ENCODE peak calls at places on chromosome 10, in four cellular contexts. One of them, this sample, is unnamed.

GRCh38 chr10:62727935-62728334 is 76.6 kb upstream of the ADO start:
- DNase-seq in HepG2: no peak
- DNase-seq in GM12878: no peak
- DNase-seq in K562: no peak
- DNase-seq in this sample: no peak

GRCh38 chr10:54496852-54497251 is 304.2 kb downstream of the PCDH15 start:
- DNase-seq in K562: no peak
- DNase-seq in GM12878: no peak
- DNase-seq in HepG2: no peak
- DNase-seq in this sample: no peak

GRCh38 chr10:61901829-61902447 is 439 bp downstream of the ARID5B start:
- DNase-seq in GM12878: no peak
- DNase-seq in HepG2: no peak
- DNase-seq in K562: peak
- DNase-seq in this sample: peak

GRCh38 chr10:62424026-62424425 is 49.9 kb downstream of the ZNF365 start:
- DNase-seq in GM12878: no peak
- DNase-seq in K562: no peak
- DNase-seq in HepG2: no peak
- DNase-seq in this sample: no peak

GRCh38 chr10:110203500-110204455 is 3.6 kb upstream of the MXI1 start:
- DNase-seq in K562: no peak
- DNase-seq in GM12878: no peak
- DNase-seq in HepG2: no peak
- DNase-seq in this sample: no peak

GRCh38 chr10:5800782-5801181 is 12.5 kb downstream of the GDI2 start:
- DNase-seq in K562: no peak
- DNase-seq in GM12878: no peak
- DNase-seq in HepG2: no peak
- DNase-seq in this sample: no peak

GRCh38 chr10:27995311-27995710 is 3.6 kb downstream of the ODAD2 start:
- DNase-seq in GM12878: no peak
- DNase-seq in HepG2: no peak
- DNase-seq in K562: no peak
- DNase-seq in this sample: no peak

GRCh38 chr10:88424881-88425280 is 158.2 kb downstream of the RNLS start:
- DNase-seq in GM12878: no peak
- DNase-seq in HepG2: no peak
- DNase-seq in K562: no peak
- DNase-seq in this sample: no peak

GRCh38 chr10:51892965-51893658 is 193.7 kb upstream of the CSTF2T start:
- DNase-seq in GM12878: no peak
- DNase-seq in K562: no peak
- DNase-seq in HepG2: peak
- DNase-seq in this sample: peak

GRCh38 chr10:121322046-121322445 is 276.2 kb downstream of the FGFR2 start:
- DNase-seq in GM12878: no peak
- DNase-seq in HepG2: no peak
- DNase-seq in K562: no peak
- DNase-seq in this sample: no peak

GRCh38 chr10:101123085-101123814 is 7.8 kb upstream of the TLX1 start:
- DNase-seq in HepG2: no peak
- DNase-seq in GM12878: no peak
- DNase-seq in K562: no peak
- DNase-seq in this sample: no peak

GRCh38 chr10:49187044-49187484 is 1.1 kb downstream of the TMEM273 start:
- DNase-seq in GM12878: no peak
- DNase-seq in K562: no peak
- DNase-seq in HepG2: no peak
- DNase-seq in this sample: no peak

GRCh38 chr10:114413398-114413797 is 9.1 kb upstream of the AFAP1L2 start:
- DNase-seq in HepG2: no peak
- DNase-seq in K562: no peak
- DNase-seq in GM12878: no peak
- DNase-seq in this sample: peak

GRCh38 chr10:79159141-79159619 is 90.4 kb downstream of the ZMIZ1 start:
- DNase-seq in GM12878: no peak
- DNase-seq in HepG2: no peak
- DNase-seq in K562: no peak
- DNase-seq in this sample: no peak

GRCh38 chr10:71394926-71395562 is 1.7 kb upstream of the CDH23 start:
- DNase-seq in K562: no peak
- DNase-seq in HepG2: no peak
- DNase-seq in GM12878: no peak
- DNase-seq in this sample: no peak

GRCh38 chr10:130560573-130560972 is 424.4 kb downstream of the GLRX3 start:
- DNase-seq in GM12878: no peak
- DNase-seq in HepG2: no peak
- DNase-seq in K562: no peak
- DNase-seq in this sample: no peak

GRCh38 chr10:62734781-62735463 is 69.6 kb upstream of the ADO start:
- DNase-seq in GM12878: no peak
- DNase-seq in HepG2: no peak
- DNase-seq in K562: no peak
- DNase-seq in this sample: no peak

GRCh38 chr10:86376852-86377796 is 10.5 kb upstream of the GRID1 start:
- DNase-seq in K562: peak
- DNase-seq in GM12878: no peak
- DNase-seq in HepG2: peak
- DNase-seq in this sample: peak

GRCh38 chr10:102410427-102411073 is 8.0 kb downstream of the PSD start:
- DNase-seq in GM12878: no peak
- DNase-seq in HepG2: no peak
- DNase-seq in K562: no peak
- DNase-seq in this sample: no peak

GRCh38 chr10:64115913-64116643 is 594.9 kb downstream of the REEP3 start:
- DNase-seq in GM12878: no peak
- DNase-seq in K562: peak
- DNase-seq in HepG2: no peak
- DNase-seq in this sample: peak

GRCh38 chr10:29669149-29669548 is 34.4 kb upstream of the SVIL start:
- DNase-seq in HepG2: no peak
- DNase-seq in GM12878: no peak
- DNase-seq in K562: no peak
- DNase-seq in this sample: no peak

GRCh38 chr10:1486841-1487240 is 250.5 kb downstream of the ADARB2 start:
- DNase-seq in GM12878: no peak
- DNase-seq in K562: no peak
- DNase-seq in HepG2: no peak
- DNase-seq in this sample: no peak

GRCh38 chr10:95755511-95756004 is 405 bp upstream of the ENTPD1 start:
- DNase-seq in HepG2: peak
- DNase-seq in K562: no peak
- DNase-seq in GM12878: peak
- DNase-seq in this sample: no peak

GRCh38 chr10:109429956-109430760 is 493.2 kb downstream of the XPNPEP1 start:
- DNase-seq in GM12878: no peak
- DNase-seq in K562: no peak
- DNase-seq in HepG2: no peak
- DNase-seq in this sample: no peak

GRCh38 chr10:13349776-13350274 is 1.7 kb upstream of the SEPHS1 start:
- DNase-seq in GM12878: no peak
- DNase-seq in HepG2: no peak
- DNase-seq in K562: peak
- DNase-seq in this sample: no peak
- TF ChIP-seq POLR2A in GM12878: no peak
- TF ChIP-seq POLR2A in HepG2: peak
- TF ChIP-seq POLR2A in K562: no peak
- TF ChIP-seq POLR2A in this sample: no peak

DNA sequence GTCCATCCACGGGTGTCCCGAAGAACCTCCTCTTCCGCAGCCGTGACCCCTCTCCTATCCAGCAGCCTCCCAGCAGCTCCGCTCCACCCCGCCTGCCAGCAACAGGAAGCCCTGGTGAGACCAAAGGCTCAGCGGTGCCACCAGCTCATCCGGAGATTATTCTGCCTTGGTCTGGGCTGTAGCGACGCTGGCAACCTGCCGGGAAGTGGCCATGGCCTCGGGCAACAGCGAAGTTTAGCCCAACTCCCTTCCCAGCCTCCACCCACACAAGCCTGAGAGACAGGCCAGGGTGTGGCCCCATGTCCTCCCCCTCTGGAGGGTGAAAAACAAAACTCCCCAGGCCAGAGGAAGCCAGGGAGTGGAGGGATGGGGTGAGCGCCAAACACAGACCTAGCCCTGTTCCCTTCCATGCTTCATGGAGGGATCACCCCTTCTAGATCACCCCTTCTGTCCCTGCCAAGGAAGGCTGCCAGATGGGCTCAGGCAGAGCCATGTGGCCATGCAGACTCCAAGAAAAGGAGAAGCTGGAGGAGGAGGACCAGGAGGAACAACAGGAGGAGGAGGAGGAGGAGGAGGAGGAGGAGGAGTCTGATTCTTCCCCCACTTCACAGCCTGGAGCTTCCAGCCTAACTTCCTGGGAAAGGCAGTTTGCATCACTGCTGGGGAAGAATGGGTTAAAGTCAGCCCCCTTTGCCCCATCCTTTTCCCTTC is 924 bp downstream of the CALHM2 start:
- DNase-seq in K562: peak
- DNase-seq in HepG2: no peak
- DNase-seq in GM12878: no peak
- DNase-seq in this sample: peak
- TF ChIP-seq ESRRA in K562: no peak
- TF ChIP-seq ESRRA in HepG2: no peak
- TF ChIP-seq ESRRA in GM12878: no peak
- TF ChIP-seq ESRRA in this sample: no peak

DNA sequence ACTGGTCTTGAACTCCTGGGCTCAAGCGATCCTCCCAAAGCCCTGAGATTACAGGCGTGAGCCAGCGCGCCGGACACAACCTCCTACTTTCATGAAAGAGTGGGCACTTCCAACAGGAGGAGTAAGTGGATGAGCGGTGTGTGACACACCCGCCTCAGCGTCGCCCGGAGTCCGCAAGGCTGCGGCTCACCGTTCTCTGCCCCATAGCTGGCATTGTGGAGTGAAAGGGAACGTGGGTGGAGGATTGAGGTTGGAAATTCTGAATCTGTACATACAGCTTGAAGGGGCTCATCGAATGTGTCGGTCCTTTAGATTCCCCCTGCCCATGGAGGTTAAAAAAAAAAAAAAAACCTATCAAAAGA is 534 bp upstream of the PRXL2A start:
- DNase-seq in HepG2: peak
- DNase-seq in K562: no peak
- DNase-seq in GM12878: no peak
- DNase-seq in this sample: peak
- TF ChIP-seq CHD2 in HepG2: no peak
- TF ChIP-seq CHD2 in K562: no peak
- TF ChIP-seq CHD2 in GM12878: no peak
- TF ChIP-seq CHD2 in this sample: no peak

DNA sequence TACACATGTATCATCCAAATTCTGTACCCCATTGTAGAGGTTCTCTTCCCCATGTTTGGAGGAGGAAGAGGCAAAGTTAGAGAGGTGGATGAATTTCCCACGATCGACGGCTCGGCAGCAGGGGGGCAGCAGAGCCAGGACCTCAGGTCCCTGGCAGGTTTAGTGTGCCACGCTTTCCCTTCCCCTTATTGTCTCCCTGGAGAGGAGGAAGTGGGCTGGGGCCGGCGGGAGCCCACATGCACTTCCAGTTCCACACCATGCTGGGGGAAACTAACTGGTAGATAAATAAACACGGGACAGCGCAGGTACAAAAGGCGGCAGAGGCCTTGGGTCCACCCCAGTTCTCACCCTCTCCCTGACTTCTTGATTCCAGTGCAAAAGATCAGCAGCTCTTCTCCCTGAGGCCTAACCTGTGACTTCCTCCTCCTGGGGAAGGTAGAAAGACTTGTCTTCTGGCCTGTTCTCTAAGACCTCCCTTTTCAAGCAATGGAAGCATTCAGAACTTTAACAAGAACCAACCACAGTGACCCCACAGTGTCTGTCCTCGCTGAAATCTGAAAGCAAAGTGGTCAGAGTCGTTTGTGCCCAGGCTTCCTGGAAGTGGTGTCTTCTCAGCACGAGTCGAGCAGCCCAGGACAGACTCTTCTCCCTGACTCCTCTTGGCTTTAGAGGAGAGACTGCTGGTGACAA is 30.5 kb upstream of the SRGN start:
- DNase-seq in HepG2: peak
- DNase-seq in K562: no peak
- DNase-seq in GM12878: no peak
- DNase-seq in this sample: no peak
- TF ChIP-seq POLR2A in HepG2: no peak
- TF ChIP-seq POLR2A in K562: no peak
- TF ChIP-seq POLR2A in GM12878: no peak
- TF ChIP-seq POLR2A in this sample: no peak

DNA sequence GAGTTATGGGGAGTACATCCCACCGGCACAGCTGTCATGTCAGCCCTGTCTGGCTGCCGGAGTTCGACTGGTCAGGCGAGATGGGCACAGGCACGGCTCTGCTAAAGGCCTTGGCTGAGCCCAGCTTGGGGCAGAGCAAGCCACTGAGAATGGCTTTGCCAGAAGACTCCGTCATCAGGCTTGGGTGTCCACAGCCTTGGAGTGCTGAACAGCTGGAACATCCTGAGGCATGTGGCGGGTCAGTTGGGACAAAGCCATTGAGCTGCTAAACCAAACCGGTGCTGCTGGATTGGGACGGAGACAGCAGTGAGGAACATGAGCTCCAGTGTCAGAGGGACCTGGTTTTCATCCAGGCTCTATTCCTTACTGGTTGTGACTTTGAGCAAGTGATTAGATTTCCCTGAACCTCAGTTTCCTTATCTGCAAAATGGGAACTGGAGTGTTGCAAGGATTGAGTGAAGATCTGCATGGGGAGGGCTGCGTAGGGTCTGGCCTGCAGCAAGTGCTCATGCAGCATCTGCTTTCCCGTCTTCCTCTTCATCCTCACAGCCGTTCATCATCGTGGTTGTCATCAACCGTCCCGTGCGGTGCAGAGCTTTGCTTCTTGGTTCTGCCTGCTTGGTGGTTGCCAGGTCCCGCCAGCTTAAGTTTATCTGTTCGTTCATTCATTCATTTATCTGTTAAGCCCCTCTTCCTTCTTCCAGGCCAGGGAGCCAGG is 134.8 kb downstream of the GRK5 start:
- DNase-seq in K562: no peak
- DNase-seq in GM12878: no peak
- DNase-seq in HepG2: no peak
- DNase-seq in this sample: no peak
- TF ChIP-seq ESRRA in K562: no peak
- TF ChIP-seq ESRRA in GM12878: no peak
- TF ChIP-seq ESRRA in HepG2: no peak
- TF ChIP-seq ESRRA in this sample: no peak

GRCh38 chr10:84825330-84825729 is 496.9 kb downstream of the CCSER2 start:
- DNase-seq in HepG2: no peak
- DNase-seq in GM12878: no peak
- DNase-seq in K562: no peak
- DNase-seq in this sample: peak

GRCh38 chr10:84824525-84824924 is 496.1 kb downstream of the CCSER2 start:
- DNase-seq in K562: no peak
- DNase-seq in GM12878: no peak
- DNase-seq in HepG2: no peak
- DNase-seq in this sample: no peak

GRCh38 chr10:84822926-84823325 is 494.5 kb downstream of the CCSER2 start:
- DNase-seq in GM12878: no peak
- DNase-seq in HepG2: no peak
- DNase-seq in K562: no peak
- DNase-seq in this sample: no peak

GRCh38 chr10:84829121-84829520 is 500.7 kb downstream of the CCSER2 start:
- DNase-seq in HepG2: no peak
- DNase-seq in K562: no peak
- DNase-seq in GM12878: no peak
- DNase-seq in this sample: no peak

GRCh38 chr10:84826704-84827103 is 498.3 kb downstream of the CCSER2 start:
- DNase-seq in K562: no peak
- DNase-seq in GM12878: no peak
- DNase-seq in HepG2: no peak
- DNase-seq in this sample: no peak
- TF ChIP-seq CHD2 in K562: no peak
- TF ChIP-seq CHD2 in GM12878: no peak
- TF ChIP-seq CHD2 in HepG2: no peak
- TF ChIP-seq CHD2 in this sample: no peak